ENCODE peak calls at places on chromosomes 12 and 14, in five cellular contexts. Y is SK-N-SH, S is HepG2, F is GM12878, G is K562. B is an unnamed sample.

GRCh38 chr14:23550827-23551265 is 719 bp downstream of the ZFHX2 start:
- DNase-seq in S (no peak), G (peak), Y (peak), F (no peak), B (no peak)

GRCh38 chr12:79439179-79439825 is 251.5 kb downstream of the PAWR start:
- DNase-seq in F (no peak), G (no peak), Y (no peak), S (no peak), B (no peak)

GRCh38 chr12:92108651-92109050 is 37.0 kb downstream of the BTG1 start:
- DNase-seq in F (no peak), S (no peak), Y (peak), G (peak), B (peak)

GRCh38 chr14:32077081-32078029 is at the start of gene ARHGAP5:
- DNase-seq in S (peak), Y (peak), F (no peak), G (peak), B (peak)

GRCh38 chr14:81269100-81269978 is 48.6 kb upstream of the GTF2A1 start:
- DNase-seq in Y (peak), F (peak), S (peak), G (peak), B (peak)

GRCh38 chr12:6224550-6224949 is 24.4 kb downstream of the CD9 start:
- DNase-seq in Y (no peak), G (no peak), S (no peak), F (no peak), B (no peak)

GRCh38 chr12:8890313-8891084 is 23.8 kb upstream of the PHC1 start:
- DNase-seq in F (peak), Y (peak), G (peak), S (peak), B (peak)

GRCh38 chr12:64739778-64740177 is 19.4 kb downstream of the GNS start:
- DNase-seq in S (no peak), Y (no peak), F (no peak), G (no peak), B (no peak)

GRCh38 chr12:118345355-118345754 is 27.4 kb downstream of the TAOK3 start:
- DNase-seq in S (no peak), G (peak), F (no peak), Y (no peak), B (no peak)

GRCh38 chr14:88834883-88835431 is 10.5 kb downstream of the TTC8 start:
- DNase-seq in F (no peak), G (no peak), Y (no peak), S (no peak), B (no peak)

GRCh38 chr14:37340353-37340752 is 142.6 kb downstream of the MIPOL1 start:
- DNase-seq in Y (no peak), F (no peak), S (peak), G (no peak), B (no peak)

GRCh38 chr12:88185988-88186387 is 43.9 kb downstream of the TMTC3 start:
- DNase-seq in S (no peak), F (peak), Y (no peak), G (no peak), B (no peak)

GRCh38 chr14:66680216-66680615 is 172.3 kb downstream of the GPHN start:
- DNase-seq in F (no peak), Y (no peak), S (no peak), G (no peak), B (no peak)

GRCh38 chr12:12892670-12893290 is 1.4 kb downstream of the GPRC5A start:
- DNase-seq in Y (no peak), G (no peak), F (no peak), S (no peak), B (no peak)

GRCh38 chr14:22973217-22974032 is 8.9 kb downstream of the AJUBA start:
- DNase-seq in G (peak), Y (peak), S (peak), F (no peak), B (peak)

GRCh38 chr12:52702338-52702737 is 986 bp downstream of the KRT77 start:
- DNase-seq in G (no peak), S (no peak), Y (no peak), F (no peak), B (no peak)

GRCh38 chr12:112327209-112327930 is 54.9 kb downstream of the HECTD4 start:
- DNase-seq in F (no peak), Y (no peak), G (no peak), S (no peak), B (no peak)

GRCh38 chr12:27922591-27923139 is 49.9 kb downstream of the PTHLH start:
- DNase-seq in S (no peak), F (no peak), Y (no peak), G (no peak), B (no peak)

GRCh38 chr14:46290706-46291105 is 360.9 kb downstream of the RPL10L start:
- DNase-seq in G (no peak), F (no peak), S (no peak), Y (no peak), B (no peak)

GRCh38 chr12:132449565-132450390 is 40.2 kb upstream of the FBRSL1 start:
- DNase-seq in Y (no peak), F (peak), G (no peak), S (no peak), B (no peak)

GRCh38 chr14:57816568-57817284 is 49.2 kb downstream of the SLC35F4 start:
- DNase-seq in F (no peak), G (no peak), S (no peak), Y (no peak), B (no peak)

GRCh38 chr12:12441891-12442461 is 85.1 kb downstream of the BORCS5 start:
- DNase-seq in G (peak), F (no peak), Y (no peak), S (no peak), B (no peak)

GRCh38 chr14:61751475-61751989 is 10.7 kb upstream of the SNAPC1 start:
- DNase-seq in F (no peak), Y (no peak), G (no peak), S (no peak), B (no peak)

GRCh38 chr14:105178868-105179140 is 2.3 kb downstream of the NUDT14 start:
- DNase-seq in S (no peak), Y (no peak), G (no peak), F (no peak), B (no peak)

GRCh38 chr14:65496178-65496993 is 83.9 kb downstream of the FUT8 start:
- DNase-seq in S (no peak), Y (no peak), G (no peak), F (no peak), B (no peak)

GRCh38 chr12:106673151-106673550 is 90.3 kb downstream of the RFX4 start:
- DNase-seq in Y (peak), F (no peak), S (no peak), G (no peak), B (no peak)

GRCh38 chr12:95351745-95352144 is 122.2 kb upstream of the METAP2 start:
- DNase-seq in Y (no peak), G (no peak), F (no peak), S (peak), B (no peak)
- TF ChIP-seq GABPA in Y (no peak), G (no peak), F (no peak), S (no peak), B (no peak)

GRCh38 chr14:100306506-100307214 is 416 bp upstream of the SLC25A29 start:
- DNase-seq in G (peak), Y (peak), F (no peak), S (peak), B (peak)

GRCh38 chr14:100308112-100308792 is 2.0 kb upstream of the SLC25A29 start:
- DNase-seq in F (no peak), Y (no peak), G (no peak), S (no peak), B (no peak)

GRCh38 chr14:100309028-100309718 is 2.9 kb upstream of the SLC25A29 start:
- DNase-seq in G (no peak), F (no peak), Y (no peak), S (no peak), B (peak)

GRCh38 chr14:100306256-100306505 is at the start of gene SLC25A29:
- DNase-seq in G (no peak), Y (no peak), S (no peak), F (no peak), B (no peak)

GRCh38 chr14:100307215-100308111 is 1.2 kb upstream of the SLC25A29 start:
- DNase-seq in S (no peak), Y (peak), F (no peak), G (no peak), B (no peak)
- TF ChIP-seq REST in S (no peak), Y (no peak), F (no peak), G (no peak), B (no peak)

GRCh38 chr12:752673-753400 is 458 bp downstream of the WNK1 start:
- DNase-seq in S (no peak), Y (peak), F (no peak), G (peak), B (peak)

GRCh38 chr12:751192-751827 is 1.1 kb upstream of the WNK1 start:
- DNase-seq in F (peak), G (peak), Y (peak), S (peak), B (peak)

GRCh38 chr12:750356-751191 is 1.8 kb upstream of the WNK1 start:
- DNase-seq in Y (peak), G (no peak), S (no peak), F (no peak), B (no peak)

GRCh38 chr12:753401-754237 is 1.2 kb downstream of the WNK1 start:
- DNase-seq in F (no peak), Y (peak), G (peak), S (no peak), B (peak)

DNA sequence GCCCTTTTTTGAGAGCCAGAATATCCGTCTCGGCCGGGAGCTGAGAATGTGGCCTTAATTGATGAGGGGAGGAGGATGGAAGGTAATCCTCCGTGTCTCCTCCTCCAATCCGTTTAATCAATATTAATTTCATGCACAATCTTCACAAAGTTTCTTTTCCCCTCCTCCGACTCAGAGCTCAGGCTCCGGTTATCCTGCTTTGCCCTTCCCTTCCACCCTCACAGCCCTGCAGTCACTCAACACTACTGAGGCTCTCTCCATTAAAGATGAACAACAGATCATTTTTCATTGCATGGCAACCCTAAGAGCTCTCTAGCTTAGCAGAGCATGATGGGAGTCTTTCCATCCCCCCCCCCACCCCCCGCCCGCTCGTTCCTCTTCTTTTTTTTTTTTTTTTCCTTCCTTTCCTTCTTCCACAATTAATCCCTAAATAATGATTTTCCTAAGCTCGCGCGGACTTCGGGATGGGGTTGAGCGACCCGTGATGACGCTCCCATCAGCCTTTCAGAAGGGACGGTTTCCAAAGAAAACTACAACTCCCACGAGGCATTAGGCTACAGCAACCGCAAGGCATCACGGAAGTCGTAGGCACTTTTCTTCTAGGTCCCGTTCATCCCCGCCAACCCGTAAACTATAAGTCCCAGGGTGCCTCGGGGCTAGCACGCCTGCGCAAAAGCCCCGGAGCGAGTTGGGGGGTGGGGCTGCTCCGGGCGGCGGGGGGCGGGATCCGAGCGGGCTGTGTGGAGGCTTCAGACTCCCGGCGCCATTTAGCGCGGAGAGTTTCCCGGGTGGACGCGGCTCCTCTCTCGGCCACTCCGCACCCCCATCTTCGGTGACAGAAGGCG is at the start of gene WNK1:
- DNase-seq in S (peak), Y (peak), G (peak), F (peak), B (peak)
- TF ChIP-seq POLR2AphosphoS5 in S (peak), Y (peak), G (peak), F (peak), B (peak)

GRCh38 chr12:58529897-58530296 is 390.4 kb downstream of the LRIG3 start:
- DNase-seq in S (no peak), Y (no peak), G (no peak), F (no peak), B (no peak)

GRCh38 chr12:58530421-58531067 is 389.8 kb downstream of the LRIG3 start:
- DNase-seq in G (no peak), S (no peak), Y (no peak), F (no peak), B (no peak)

GRCh38 chr12:58532855-58533608 is 387.3 kb downstream of the LRIG3 start:
- DNase-seq in S (no peak), G (no peak), Y (no peak), F (no peak), B (no peak)

GRCh38 chr12:58537278-58537677 is 383.0 kb downstream of the LRIG3 start:
- DNase-seq in F (no peak), Y (no peak), S (peak), G (no peak), B (no peak)

DNA sequence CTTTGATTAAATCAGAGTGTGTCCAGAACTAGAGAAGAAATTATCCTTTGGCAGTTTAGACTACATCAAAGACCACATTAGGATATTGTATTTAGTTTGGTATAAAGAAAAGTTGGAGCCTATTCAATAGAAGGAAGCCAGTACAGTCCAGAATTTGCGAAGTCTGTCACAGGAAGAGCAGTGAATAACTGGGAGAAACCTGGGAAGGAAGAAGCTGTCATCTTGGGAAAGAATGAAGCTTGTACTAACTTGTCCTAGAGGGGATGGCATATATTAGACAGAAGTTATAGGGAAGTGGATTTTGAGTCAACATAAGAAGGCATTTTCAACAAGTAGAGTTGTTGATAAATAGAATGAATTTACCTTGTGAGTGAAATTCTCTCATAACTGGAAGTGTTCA is 386.7 kb downstream of the LRIG3 start:
- DNase-seq in S (no peak), G (no peak), F (no peak), Y (no peak), B (no peak)
- TF ChIP-seq GABPA in S (no peak), G (no peak), F (no peak), Y (no peak), B (no peak)

GRCh38 chr14:41146391-41146790 is 460.3 kb upstream of the LRFN5 start:
- DNase-seq in Y (no peak), S (no peak), F (no peak), G (no peak), B (no peak)

GRCh38 chr14:41144370-41144769 is 462.3 kb upstream of the LRFN5 start:
- DNase-seq in S (no peak), F (no peak), Y (no peak), G (no peak), B (no peak)
- TF ChIP-seq REST in S (no peak), F (no peak), Y (no peak), G (no peak), B (no peak)

DNA sequence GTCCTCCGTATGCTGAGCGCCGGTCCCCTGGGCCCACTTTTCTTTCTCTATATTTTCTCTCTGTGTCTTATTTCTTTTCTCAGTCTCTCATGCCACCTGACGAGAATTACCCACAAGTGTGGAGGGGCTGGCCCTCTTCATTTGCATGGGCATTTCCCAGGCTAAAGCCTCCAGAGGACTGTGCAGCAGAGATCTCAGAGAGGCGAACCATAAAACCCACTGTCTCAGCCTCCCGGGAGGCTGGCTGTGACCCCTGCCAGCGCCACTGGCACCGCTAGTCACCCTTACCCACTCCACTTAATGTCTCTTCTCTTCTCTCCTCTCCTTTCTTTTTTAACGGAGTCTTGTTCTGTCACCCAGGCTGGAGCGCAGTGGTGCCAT is 7.1 kb upstream of the SERPINA9 start:
- DNase-seq in F (peak), Y (no peak), G (no peak), S (no peak), B (no peak)
- TF ChIP-seq POLR2AphosphoS5 in F (no peak), Y (no peak), G (no peak), S (no peak), B (no peak)

GRCh38 chr12:104668274-104668718 is 211.5 kb downstream of the CHST11 start:
- DNase-seq in F (no peak), S (no peak), G (peak), Y (peak), B (no peak)
- TF ChIP-seq GABPA in F (no peak), S (no peak), G (no peak), Y (no peak), B (no peak)

GRCh38 chr12:71664411-71665108 is 459 bp downstream of the THAP2 start:
- DNase-seq in F (no peak), S (no peak), Y (no peak), G (no peak), B (no peak)

GRCh38 chr12:71661977-71662522 is 1.6 kb downstream of the ZFC3H1 start:
- DNase-seq in F (no peak), S (no peak), Y (no peak), G (no peak), B (no peak)

GRCh38 chr12:71665109-71665476 is 992 bp downstream of the THAP2 start:
- DNase-seq in G (no peak), S (peak), Y (no peak), F (no peak), B (no peak)

GRCh38 chr12:71663561-71664410 is at the start of the genes THAP2 and ZFC3H1:
- DNase-seq in F (peak), Y (peak), S (peak), G (peak), B (peak)

DNA sequence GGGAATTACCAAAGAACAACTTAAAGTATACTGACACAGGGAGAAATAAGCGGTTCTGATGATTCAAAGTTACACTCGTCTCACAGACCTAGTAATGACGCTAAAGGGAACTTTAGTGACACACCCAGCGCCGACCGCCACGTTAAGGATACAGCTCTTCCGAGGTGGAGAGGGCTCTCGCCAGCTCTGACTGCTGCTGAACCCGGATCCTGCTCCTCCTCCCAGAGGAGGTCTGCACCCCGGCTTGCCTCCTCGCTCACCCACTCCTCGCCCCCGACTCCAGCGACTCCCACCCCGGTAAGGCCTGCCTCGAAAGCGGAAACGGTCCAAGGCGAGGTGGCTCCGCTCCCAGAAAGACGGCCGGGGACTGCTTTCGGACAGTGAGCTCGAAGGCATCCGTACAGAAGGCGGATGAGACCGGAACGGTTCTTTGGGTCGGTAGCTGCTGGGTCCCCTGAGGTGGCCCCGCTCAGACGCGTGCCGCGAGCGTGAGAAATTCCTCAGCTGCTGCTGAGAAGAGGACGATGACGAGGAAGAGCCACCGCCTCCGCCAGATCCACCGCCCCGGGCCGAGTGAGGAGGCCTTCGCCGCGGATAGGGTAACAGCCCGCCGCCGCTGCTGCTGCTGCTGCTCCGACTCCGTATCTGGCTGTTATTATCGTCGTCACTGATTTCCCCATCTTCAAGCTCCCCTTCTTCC is 637 bp downstream of the ZFC3H1 start:
- DNase-seq in Y (peak), G (peak), F (no peak), S (peak), B (peak)
- TF ChIP-seq REST in Y (no peak), G (no peak), F (no peak), S (no peak), B (no peak)

GRCh38 chr14:91399868-91400640 is 17.6 kb downstream of the CCDC88C start:
- DNase-seq in Y (no peak), S (no peak), G (no peak), F (no peak), B (no peak)
- TF ChIP-seq POLR2AphosphoS5 in Y (no peak), S (no peak), G (no peak), F (no peak), B (no peak)

B was measured in HL-60.